ENCODE peak calls at places on chromosomes 11 and 22, in five cellular contexts. W is CD8-positive, alpha-beta memory T cell; U is psoas muscle; T is left lung; Y is HCT116. V is an unnamed sample.
A peak's percentile ranks its signal among the peaks of the same experiment; 100 is the strongest.

GRCh38 chr11:83557638-83558037 is 271.5 kb upstream of the CCDC90B start:
- DNase-seq in W (no peak), U (no peak), T (no peak), Y (no peak), V (no peak)

GRCh38 chr11:43944761-43945311 is 2.4 kb downstream of the C11orf96 start:
- DNase-seq in W (peak; percentile 45), U (peak; percentile 77), T (peak; percentile 73), Y (no peak), V (no peak)

GRCh38 chr11:69641681-69642548 is 959 bp downstream of the CCND1 start:
- DNase-seq in W (no peak), U (no peak), T (no peak), Y (no peak), V (no peak)

GRCh38 chr11:93000511-93001476 is 31.3 kb downstream of the MTNR1B start:
- DNase-seq in W (no peak), U (no peak), T (no peak), Y (peak; percentile 87), V (no peak)

GRCh38 chr11:1628506-1629325 is 859 bp upstream of the KRTAP5-5 start:
- DNase-seq in W (peak; percentile 45), U (peak; percentile 44), T (no peak), Y (no peak), V (peak; percentile 72)

GRCh38 chr11:65133724-65134123 is 595 bp downstream of the SYVN1 start:
- DNase-seq in W (no peak), U (peak; percentile 69), T (peak; percentile 46), Y (no peak), V (no peak)

GRCh38 chr11:335779-336665 is 15.4 kb upstream of the IFITM3 start:
- DNase-seq in W (no peak), U (no peak), T (no peak), Y (no peak), V (no peak)

GRCh38 chr11:92376146-92376599 is 151.6 kb downstream of the FAT3 start:
- DNase-seq in W (no peak), U (no peak), T (no peak), Y (no peak), V (no peak)

GRCh38 chr11:74306440-74307175 is 4.8 kb downstream of the P4HA3 start:
- DNase-seq in W (no peak), U (no peak), T (no peak), Y (no peak), V (no peak)

GRCh38 chr11:37504066-37504611 is 906.1 kb upstream of the RAG2 start:
- DNase-seq in W (no peak), U (no peak), T (no peak), Y (no peak), V (no peak)

GRCh38 chr11:6727971-6728890 is 43.5 kb downstream of the OR2AG2 start:
- DNase-seq in W (no peak), U (no peak), T (no peak), Y (no peak), V (no peak)

GRCh38 chr11:96152623-96153022 is 190.4 kb downstream of the MAML2 start:
- DNase-seq in W (no peak), U (no peak), T (no peak), Y (no peak), V (no peak)

GRCh38 chr11:71338806-71339177 is 86.4 kb upstream of the SHANK2 start:
- DNase-seq in W (no peak), U (no peak), T (no peak), Y (no peak), V (no peak)

GRCh38 chr11:118046051-118046963 is 30.6 kb upstream of the TMPRSS4 start:
- DNase-seq in W (peak; percentile 27), U (no peak), T (no peak), Y (no peak), V (no peak)

GRCh38 chr11:69035959-69036340 is 12.8 kb upstream of the TPCN2 start:
- DNase-seq in W (no peak), U (peak; percentile 25), T (no peak), Y (no peak), V (no peak)

GRCh38 chr22:37218771-37219411 is 6.6 kb upstream of the SSTR3 start:
- DNase-seq in W (peak; percentile 51), U (no peak), T (no peak), Y (no peak), V (no peak)

GRCh38 chr11:13767461-13767860 is 99.0 kb downstream of the FAR1 start:
- DNase-seq in W (no peak), U (no peak), T (no peak), Y (no peak), V (no peak)

GRCh38 chr11:134416726-134417125 is 4.7 kb upstream of the B3GAT1 start:
- DNase-seq in W (no peak), U (no peak), T (no peak), Y (no peak), V (no peak)

GRCh38 chr11:81237139-81237538 is 1496.5 kb downstream of the FAM181B start:
- DNase-seq in W (no peak), U (no peak), T (no peak), Y (no peak), V (no peak)

GRCh38 chr22:50676661-50677492 is 4.3 kb downstream of the SHANK3 start:
- DNase-seq in W (no peak), U (no peak), T (no peak), Y (no peak), V (no peak)

GRCh38 chr22:28582806-28583205 is 96.8 kb downstream of the TTC28 start:
- DNase-seq in W (no peak), U (no peak), T (no peak), Y (no peak), V (no peak)

GRCh38 chr11:62428871-62429601 is 10.2 kb downstream of the SCGB1A1 start:
- DNase-seq in W (no peak), U (no peak), T (no peak), Y (no peak), V (no peak)

GRCh38 chr11:46489668-46490560 is 98.3 kb upstream of the CHRM4 start:
- DNase-seq in W (no peak), U (no peak), T (no peak), Y (peak; percentile 46), V (no peak)

GRCh38 chr22:49751318-49751967 is 76.2 kb downstream of the BRD1 start:
- DNase-seq in W (no peak), U (no peak), T (no peak), Y (no peak), V (no peak)

GRCh38 chr11:84498016-84498415 is 1129.1 kb downstream of the DLG2 start:
- DNase-seq in W (no peak), U (peak; percentile 8), T (no peak), Y (no peak), V (no peak)

GRCh38 chr11:114296190-114296978 is at the start of gene NNMT:
- DNase-seq in W (no peak), U (peak; percentile 87), T (peak; percentile 75), Y (no peak), V (no peak)

GRCh38 chr22:50220603-50221409 is 20.0 kb downstream of the SELENOO start:
- DNase-seq in W (no peak), U (no peak), T (no peak), Y (no peak), V (no peak)

GRCh38 chr11:60955566-60955965 is 3.6 kb upstream of the SLC15A3 start:
- DNase-seq in W (no peak), U (no peak), T (no peak), Y (no peak), V (no peak)

GRCh38 chr22:36117053-36117554 is 43.5 kb downstream of the APOL3 start:
- DNase-seq in W (no peak), U (no peak), T (no peak), Y (no peak), V (no peak)

GRCh38 chr11:95608093-95608492 is 181.5 kb downstream of the FAM76B start:
- DNase-seq in W (no peak), U (no peak), T (no peak), Y (no peak), V (no peak)

DNA sequence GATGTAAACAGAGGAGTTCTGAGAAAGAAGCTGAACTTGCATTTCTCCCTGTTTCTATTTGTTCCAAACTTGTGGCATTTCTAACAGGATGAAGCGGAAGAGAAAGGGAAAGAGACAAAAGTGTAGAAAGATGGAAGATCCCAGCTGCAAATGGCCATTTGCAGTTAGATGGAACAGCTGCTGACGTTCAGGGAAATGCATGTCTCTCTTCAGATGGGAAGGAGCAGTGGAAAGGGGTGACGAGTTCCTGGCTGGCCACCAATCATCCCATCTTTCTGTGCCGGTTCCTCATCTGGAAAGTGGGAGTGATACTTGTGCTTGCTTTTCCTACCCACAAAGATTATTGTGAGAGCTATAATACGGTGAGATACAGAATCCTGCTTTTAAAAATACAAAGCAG is 1.3 kb upstream of the TIMP3 start:
- DNase-seq in W (no peak), U (peak; percentile 49), T (no peak), Y (no peak), V (no peak)
- H3K27ac ChIP-seq in W (no peak overlapping the region), U (no peak overlapping the region), T (peak overlapping the region; percentile 69), Y (no peak overlapping the region), V (no peak overlapping the region)

GRCh38 chr11:20451568-20451967 is 64.1 kb downstream of the PRMT3 start:
- DNase-seq in W (no peak), U (no peak), T (no peak), Y (no peak), V (no peak)

GRCh38 chr11:20450829-20451228 is 63.3 kb downstream of the PRMT3 start:
- DNase-seq in W (no peak), U (no peak), T (no peak), Y (no peak), V (no peak)

GRCh38 chr11:20444537-20444936 is 57.0 kb downstream of the PRMT3 start:
- DNase-seq in W (no peak), U (no peak), T (no peak), Y (no peak), V (no peak)

GRCh38 chr11:20452585-20452984 is 65.1 kb downstream of the PRMT3 start:
- DNase-seq in W (no peak), U (no peak), T (no peak), Y (no peak), V (no peak)

DNA sequence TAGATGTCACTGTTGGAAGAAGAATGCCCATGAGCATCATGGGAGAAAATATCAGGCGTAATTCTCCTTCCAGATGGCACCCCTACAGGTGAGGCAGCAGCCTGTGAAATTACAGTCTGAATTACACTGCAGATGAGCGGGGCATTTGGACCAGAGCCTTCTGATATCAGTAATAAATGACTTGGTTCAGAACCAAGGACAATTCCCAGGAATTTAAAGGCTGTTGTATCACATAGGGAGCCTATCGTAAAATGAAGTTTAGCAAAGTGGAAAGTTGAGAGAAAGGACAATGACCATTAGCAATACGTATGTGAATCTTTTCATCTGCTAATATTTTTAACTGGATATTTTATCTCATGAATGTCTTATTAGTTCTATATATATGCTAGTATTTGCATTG is 61.3 kb downstream of the PRMT3 start:
- DNase-seq in W (no peak), U (no peak), T (no peak), Y (no peak), V (no peak)
- H3K27ac ChIP-seq in W (no peak overlapping the region), U (no peak overlapping the region), T (no peak overlapping the region), Y (no peak overlapping the region), V (no peak overlapping the region)

DNA sequence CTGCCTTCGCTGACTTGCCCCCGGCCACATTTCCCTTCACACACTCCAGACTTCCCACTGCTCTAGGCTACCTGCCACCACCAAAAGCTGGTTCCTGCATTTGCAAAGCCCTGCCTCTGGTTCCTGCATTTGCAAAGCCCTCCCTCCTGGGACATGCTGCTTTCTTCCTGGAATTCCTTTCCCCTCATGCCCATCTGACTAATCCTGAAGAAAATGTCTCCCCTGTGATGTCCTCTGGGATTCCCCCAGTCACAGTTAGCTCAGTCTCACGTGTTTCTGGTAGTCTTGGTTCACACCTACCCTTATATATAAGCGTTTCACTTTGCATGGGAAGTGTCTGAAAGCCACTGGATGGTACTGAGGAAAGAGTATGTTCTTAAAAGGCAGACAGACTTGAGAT is 206.9 kb downstream of the DBX1 start:
- DNase-seq in W (no peak), U (no peak), T (no peak), Y (no peak), V (no peak)
- H3K27ac ChIP-seq in W (no peak overlapping the region), U (no peak overlapping the region), T (peak overlapping the region; percentile 3), Y (no peak overlapping the region), V (no peak overlapping the region)

GRCh38 chr11:59812220-59812619 is 1.6 kb upstream of the MRPL16 start:
- DNase-seq in W (no peak), U (no peak), T (no peak), Y (no peak), V (no peak)
- H3K27ac ChIP-seq in W (no peak overlapping the region), U (no peak overlapping the region), T (no peak overlapping the region), Y (no peak overlapping the region), V (no peak overlapping the region)

V was measured in substantia nigra.